ENCODE peak calls at places on chromosomes 16 and 17, in four cellular contexts. Q is NCI-H69, C is endothelial cell, S is T-helper 9 cell. H is an unnamed sample.

GRCh38 chr16:19115148-19116021 is 1.6 kb downstream of the ITPRIPL2 start:
- DNase-seq in Q (no peak), C (no peak), S (no peak), H (no peak)

GRCh38 chr17:67374329-67375053 is 2.6 kb upstream of the PITPNC1 start:
- DNase-seq in Q (peak), C (peak), S (peak), H (peak)

GRCh38 chr16:89598199-89598598 is 15.2 kb upstream of the DPEP1 start:
- DNase-seq in Q (peak), C (no peak), S (no peak), H (no peak)

GRCh38 chr17:53724726-53725125 is 98.0 kb upstream of the KIF2B start:
- DNase-seq in Q (no peak), C (no peak), S (no peak), H (no peak)

GRCh38 chr16:10206865-10207264 is 24.6 kb upstream of the GRIN2A start:
- DNase-seq in Q (no peak), C (no peak), S (no peak), H (no peak)

GRCh38 chr17:31052187-31052889 is 42.4 kb upstream of the NF1 start:
- DNase-seq in Q (no peak), C (no peak), S (no peak), H (no peak)

GRCh38 chr17:2396568-2397246 is 4.2 kb downstream of the MNT start:
- DNase-seq in Q (peak), C (peak), S (peak), H (peak)

GRCh38 chr16:78184554-78185183 is 85.2 kb downstream of the WWOX start:
- DNase-seq in Q (peak), C (no peak), S (no peak), H (no peak)

GRCh38 chr16:67685388-67686112 is 18.9 kb downstream of the C16orf86 start:
- DNase-seq in Q (no peak), C (no peak), S (no peak), H (no peak)

GRCh38 chr16:73813523-73813922 is 483.1 kb upstream of the PSMD7 start:
- DNase-seq in Q (no peak), C (no peak), S (no peak), H (no peak)

GRCh38 chr17:43827596-43827995 is 5.3 kb downstream of the MPP3 start:
- DNase-seq in Q (no peak), C (no peak), S (no peak), H (no peak)

GRCh38 chr17:50871369-50871768 is 5.2 kb upstream of the TOB1 start:
- DNase-seq in Q (no peak), C (no peak), S (peak), H (no peak)

GRCh38 chr17:10871914-10872313 is 34.0 kb upstream of the PIRT start:
- DNase-seq in Q (no peak), C (no peak), S (no peak), H (peak)

GRCh38 chr17:6492892-6493674 is 48.8 kb downstream of the PIMREG start:
- DNase-seq in Q (no peak), C (no peak), S (no peak), H (no peak)

GRCh38 chr17:76911299-76912007 is 43.2 kb downstream of the MGAT5B start:
- DNase-seq in Q (peak), C (no peak), S (no peak), H (no peak)

GRCh38 chr16:85420501-85421337 is 192.4 kb upstream of the GSE1 start:
- DNase-seq in Q (peak), C (peak), S (peak), H (peak)

GRCh38 chr17:42053701-42054100 is 3.3 kb upstream of the C17orf113 start:
- DNase-seq in Q (no peak), C (no peak), S (no peak), H (no peak)

GRCh38 chr17:30219315-30219714 is 16.2 kb downstream of the SLC6A4 start:
- DNase-seq in Q (no peak), C (no peak), S (no peak), H (no peak)

GRCh38 chr16:906296-906695 is 64.5 kb downstream of the LMF1 start:
- DNase-seq in Q (no peak), C (no peak), S (no peak), H (no peak)

GRCh38 chr16:15874745-15875314 is 13.6 kb downstream of the CEP20 start:
- DNase-seq in Q (peak), C (peak), S (no peak), H (peak)

GRCh38 chr16:87965973-87966667 is 14.9 kb downstream of the BANP start:
- DNase-seq in Q (no peak), C (no peak), S (no peak), H (no peak)

GRCh38 chr17:34673995-34674900 is 94.9 kb downstream of the TMEM132E start:
- DNase-seq in Q (peak), C (no peak), S (no peak), H (no peak)